ENCODE peak calls at places on chromosomes 1 and 21, in ten cellular contexts. E is transverse colon; Y is CD8-positive, alpha-beta T cell; M is adrenal gland; I is heart right ventricle; K is mammary epithelial cell; G is neural progenitor cell; B is stomach; T is pancreas; D is A549. R is an unnamed sample. For H3K9me3, the result is how much of the 10 kb centered on the place peaks cover.

GRCh38 chr21:45874716-45875415 is 106.7 kb upstream of the COL6A1 start:
- DNase-seq in E (peak), Y (no peak), M (peak), I (no peak), K (no peak), G (peak), B (peak), T (no peak), D (no peak), R (peak)

GRCh38 chr21:41726970-41727783 is 39.7 kb downstream of the RIPK4 start:
- DNase-seq in E (no peak), Y (no peak), M (no peak), I (peak), K (peak), G (no peak), B (peak), T (no peak), D (peak), R (peak)

GRCh38 chr1:43452789-43453441 is 816 bp downstream of the HYI start:
- DNase-seq in E (no peak), Y (no peak), M (no peak), I (no peak), K (no peak), G (peak), B (peak), T (no peak), D (peak), R (peak)

GRCh38 chr1:84259376-84259775 is 42.1 kb upstream of the SAMD13 start:
- DNase-seq in E (no peak), Y (no peak), M (no peak), I (no peak), K (no peak), G (no peak), B (no peak), T (no peak), D (no peak), R (no peak)

GRCh38 chr1:211606914-211607751 is 28.2 kb upstream of the SLC30A1 start:
- DNase-seq in E (peak), Y (no peak), M (peak), I (no peak), K (no peak), G (no peak), B (no peak), T (no peak), D (no peak), R (no peak)

GRCh38 chr21:45154511-45155508 is 80.4 kb downstream of the ADARB1 start:
- DNase-seq in E (no peak), Y (peak), M (no peak), I (no peak), K (peak), G (no peak), B (peak), T (no peak), D (peak), R (peak)

GRCh38 chr1:116347678-116348077 is 25.4 kb upstream of the ATP1A1 start:
- DNase-seq in E (no peak), Y (no peak), M (no peak), I (no peak), K (no peak), G (no peak), B (no peak), T (no peak), D (no peak), R (no peak)

GRCh38 chr1:101996830-101997485 is at the start of gene OLFM3:
- DNase-seq in E (no peak), Y (no peak), M (peak), I (no peak), K (peak), G (peak), B (no peak), T (no peak), D (no peak), R (no peak)

GRCh38 chr1:227915564-227916553 is 31.9 kb downstream of the WNT9A start:
- DNase-seq in E (no peak), Y (no peak), M (no peak), I (no peak), K (peak), G (peak), B (no peak), T (no peak), D (no peak), R (no peak)

GRCh38 chr1:48069662-48070432 is 72.7 kb upstream of the TRABD2B start:
- DNase-seq in E (peak), Y (no peak), M (peak), I (no peak), K (no peak), G (no peak), B (no peak), T (no peak), D (peak), R (peak)

GRCh38 chr1:16375521-16376359 is 8.7 kb downstream of the SZRD1 start:
- DNase-seq in E (no peak), Y (no peak), M (peak), I (no peak), K (no peak), G (no peak), B (no peak), T (no peak), D (no peak), R (peak)

GRCh38 chr1:178223289-178223688 is 129.4 kb downstream of the RASAL2 start:
- DNase-seq in E (no peak), Y (no peak), M (no peak), I (no peak), K (no peak), G (no peak), B (no peak), T (no peak), D (no peak), R (no peak)

GRCh38 chr1:228265167-228265566 is 57.3 kb downstream of the OBSCN start:
- DNase-seq in E (no peak), Y (no peak), M (no peak), I (no peak), K (no peak), G (no peak), B (no peak), T (no peak), D (no peak), R (no peak)

GRCh38 chr1:208189183-208189582 is 55.0 kb downstream of the PLXNA2 start:
- DNase-seq in E (no peak), Y (no peak), M (no peak), I (no peak), K (peak), G (no peak), B (no peak), T (no peak), D (no peak), R (peak)

GRCh38 chr1:230083746-230084407 is 16.8 kb downstream of the GALNT2 start:
- DNase-seq in E (no peak), Y (no peak), M (no peak), I (no peak), K (no peak), G (no peak), B (no peak), T (no peak), D (no peak), R (peak)

GRCh38 chr1:14994148-14994547 is 159.4 kb upstream of the TMEM51 start:
- DNase-seq in E (no peak), Y (no peak), M (no peak), I (no peak), K (no peak), G (no peak), B (no peak), T (no peak), D (no peak), R (no peak)
- H3K27ac ChIP-seq in E (no peak), Y (no peak), M (peak), I (no peak), K (no peak), G (no peak), B (no peak), T (no peak), D (no peak), R (no peak)

GRCh38 chr1:247156787-247157232 is 15.0 kb downstream of the ZNF124 start:
- DNase-seq in E (no peak), Y (no peak), M (no peak), I (no peak), K (no peak), G (no peak), B (no peak), T (no peak), D (peak), R (peak)
- H3K4me3 ChIP-seq in E (no peak), Y (peak), M (no peak), I (no peak), K (no peak), G (no peak), B (no peak), T (no peak), D (no peak), R (no peak)

GRCh38 chr1:2951856-2952255 is 69.4 kb upstream of the ACTRT2 start:
- DNase-seq in E (no peak), Y (no peak), M (peak), I (no peak), K (no peak), G (no peak), B (no peak), T (no peak), D (no peak), R (no peak)

GRCh38 chr1:2948751-2949680 is 72.3 kb upstream of the ACTRT2 start:
- DNase-seq in E (no peak), Y (no peak), M (no peak), I (no peak), K (no peak), G (no peak), B (no peak), T (no peak), D (no peak), R (no peak)

GRCh38 chr1:2948001-2948750 is 73.1 kb upstream of the ACTRT2 start:
- DNase-seq in E (no peak), Y (no peak), M (peak), I (no peak), K (no peak), G (no peak), B (no peak), T (no peak), D (no peak), R (no peak)

GRCh38 chr1:2950926-2951305 is 70.4 kb upstream of the ACTRT2 start:
- DNase-seq in E (no peak), Y (no peak), M (no peak), I (no peak), K (no peak), G (no peak), B (no peak), T (no peak), D (no peak), R (no peak)

GRCh38 chr1:2949966-2950925 is 71.0 kb upstream of the ACTRT2 start:
- DNase-seq in E (no peak), Y (no peak), M (no peak), I (no peak), K (no peak), G (no peak), B (no peak), T (no peak), D (no peak), R (no peak)
- H3K9me3 ChIP-seq in E (under half), Y (under half), M (under half), I (under half), K (under half), G (under half), B (under half), T (under half), D (under half), R (under half)

DNA sequence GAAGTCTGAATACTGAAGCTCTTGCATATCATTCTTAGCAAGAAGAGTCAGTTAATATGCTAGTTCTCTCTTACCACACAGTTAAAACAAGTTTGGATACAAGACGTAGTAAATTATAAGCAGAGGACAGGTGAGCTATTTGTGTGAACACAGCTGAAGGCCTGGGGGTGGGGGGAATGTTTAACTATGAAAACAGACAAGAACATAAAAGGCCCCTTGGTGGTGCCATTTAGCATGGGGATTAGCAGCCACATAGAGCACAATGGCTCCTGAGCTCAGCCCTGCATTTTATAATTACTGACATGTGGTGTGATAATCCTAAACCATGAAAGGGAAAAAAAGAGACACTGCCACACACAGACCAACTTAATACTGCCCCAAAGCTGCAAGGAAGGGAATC is 94.8 kb downstream of the TGFBR3 start:
- DNase-seq in E (no peak), Y (no peak), M (no peak), I (no peak), K (no peak), G (peak), B (no peak), T (peak), D (no peak), R (no peak)
- H3K27ac ChIP-seq in E (peak), Y (no peak), M (peak), I (no peak), K (no peak), G (peak), B (no peak), T (no peak), D (no peak), R (no peak)

GRCh38 chr21:43590220-43590619 is 69.1 kb downstream of the HSF2BP start:
- DNase-seq in E (no peak), Y (no peak), M (no peak), I (no peak), K (peak), G (no peak), B (no peak), T (no peak), D (peak), R (peak)
- H3K4me3 ChIP-seq in E (no peak), Y (no peak), M (no peak), I (no peak), K (no peak), G (no peak), B (no peak), T (no peak), D (no peak), R (no peak)

DNA sequence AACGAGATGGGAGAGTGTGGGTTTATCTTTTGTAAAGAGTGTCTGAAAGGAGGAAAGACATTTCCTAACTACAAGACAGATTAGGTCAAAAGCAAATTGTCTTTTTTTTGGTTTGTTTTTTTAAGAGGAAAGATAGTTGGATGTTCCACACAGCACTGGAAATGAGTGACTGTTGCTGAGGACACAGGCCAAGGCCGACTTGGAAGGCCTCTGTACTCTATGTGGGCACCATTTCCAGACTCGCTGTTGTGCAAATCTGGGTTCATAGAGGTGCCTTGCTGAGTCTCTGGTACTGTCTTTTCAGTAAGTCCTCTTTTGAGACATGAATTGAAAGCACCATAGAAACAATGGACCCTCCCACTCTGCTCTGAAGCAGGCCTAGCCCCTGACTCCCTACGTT is 100.6 kb downstream of the GABPA start:
- DNase-seq in E (no peak), Y (no peak), M (peak), I (no peak), K (no peak), G (peak), B (no peak), T (no peak), D (no peak), R (no peak)
- H3K9me3 ChIP-seq in E (under half), Y (under half), M (under half), I (under half), K (under half), G (under half), B (under half), T (under half), D (under half), R (under half)

GRCh38 chr1:42223036-42223435 is 58.5 kb upstream of the GUCA2A start:
- DNase-seq in E (no peak), Y (no peak), M (no peak), I (no peak), K (no peak), G (no peak), B (no peak), T (no peak), D (no peak), R (no peak)

GRCh38 chr1:42219627-42220026 is 55.1 kb upstream of the GUCA2A start:
- DNase-seq in E (no peak), Y (no peak), M (no peak), I (no peak), K (no peak), G (no peak), B (no peak), T (no peak), D (no peak), R (no peak)

GRCh38 chr1:42221952-42222606 is 57.5 kb upstream of the GUCA2A start:
- DNase-seq in E (no peak), Y (no peak), M (no peak), I (no peak), K (peak), G (no peak), B (no peak), T (no peak), D (peak), R (peak)
- H3K27ac ChIP-seq in E (no peak), Y (no peak), M (no peak), I (no peak), K (no peak), G (no peak), B (no peak), T (no peak), D (no peak), R (no peak)

DNA sequence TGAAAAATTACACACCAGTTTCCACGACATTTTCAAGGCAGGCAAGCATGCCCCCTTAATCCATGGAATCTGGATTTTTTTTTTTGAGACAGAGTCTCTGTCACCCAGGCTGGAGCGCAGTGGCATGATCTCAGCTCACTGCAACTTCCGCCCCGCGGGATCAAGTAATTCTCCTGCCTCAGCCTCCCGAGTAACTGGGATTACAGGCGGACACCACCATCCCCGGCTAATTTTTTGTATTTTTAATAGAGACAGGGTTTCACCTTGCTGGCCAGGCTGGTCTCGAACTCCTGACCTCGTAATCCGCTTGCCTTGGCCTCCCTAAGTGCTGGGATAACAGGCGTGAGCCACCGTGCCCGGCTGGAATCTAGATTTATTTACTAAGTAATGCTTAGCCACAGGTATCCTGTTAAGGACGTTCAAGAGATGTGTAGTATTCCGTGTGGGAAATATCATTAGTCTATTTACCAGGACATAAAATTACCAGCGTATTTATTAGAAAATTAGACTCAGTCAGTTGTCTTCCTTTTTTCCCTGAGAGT is 2.5 kb downstream of the IFI44 start:
- DNase-seq in E (no peak), Y (no peak), M (no peak), I (no peak), K (no peak), G (no peak), B (no peak), T (no peak), D (no peak), R (no peak)
- H3K4me3 ChIP-seq in E (no peak), Y (peak), M (peak), I (peak), K (no peak), G (no peak), B (peak), T (no peak), D (no peak), R (no peak)

GRCh38 chr1:246527402-246528088 is 20.5 kb upstream of the SMYD3 start:
- DNase-seq in E (no peak), Y (no peak), M (no peak), I (no peak), K (no peak), G (no peak), B (no peak), T (no peak), D (no peak), R (no peak)

GRCh38 chr1:246526380-246526779 is 19.3 kb upstream of the SMYD3 start:
- DNase-seq in E (no peak), Y (no peak), M (no peak), I (no peak), K (no peak), G (no peak), B (no peak), T (no peak), D (no peak), R (no peak)

GRCh38 chr1:246526915-246527314 is 19.8 kb upstream of the SMYD3 start:
- DNase-seq in E (no peak), Y (no peak), M (no peak), I (no peak), K (no peak), G (no peak), B (no peak), T (no peak), D (no peak), R (no peak)

GRCh38 chr1:246530482-246530881 is 23.4 kb upstream of the SMYD3 start:
- DNase-seq in E (no peak), Y (no peak), M (no peak), I (no peak), K (no peak), G (no peak), B (no peak), T (no peak), D (no peak), R (peak)

DNA sequence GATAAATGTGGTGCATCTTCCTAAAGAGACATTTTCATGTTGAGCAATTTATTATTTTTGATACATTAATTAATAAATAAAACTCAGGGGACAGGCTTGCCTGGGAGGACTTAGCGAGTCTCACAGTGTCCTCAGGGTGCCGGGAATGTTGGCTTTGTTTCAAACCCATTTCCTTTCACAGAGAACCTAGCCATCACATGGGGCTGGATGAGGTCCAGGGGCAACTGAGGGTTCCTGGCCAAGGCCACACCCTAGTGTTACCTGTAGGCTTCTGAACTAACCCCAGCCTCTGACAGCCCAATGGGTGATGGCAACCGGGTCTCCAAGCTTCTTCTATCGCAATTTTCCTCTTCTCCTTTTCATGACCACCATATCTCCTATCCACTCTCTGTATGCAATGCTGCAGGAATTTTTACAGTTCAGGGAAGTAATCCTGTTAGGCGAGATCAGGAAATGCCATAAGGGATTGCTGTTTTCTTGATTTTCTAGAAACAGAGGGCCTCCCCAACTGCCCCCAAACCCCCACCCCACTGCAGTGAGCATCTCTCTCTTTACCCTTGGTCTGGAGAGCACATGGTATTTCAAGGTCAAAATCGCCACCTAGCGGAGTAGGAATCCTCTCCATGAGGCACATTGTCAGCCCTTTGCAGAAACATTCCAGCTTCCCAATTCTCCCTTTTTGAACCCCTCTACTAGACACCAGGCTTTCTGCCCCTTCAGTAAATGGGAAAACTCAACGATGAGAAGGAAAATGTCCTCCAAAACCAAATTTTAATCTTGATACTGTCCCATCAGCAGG is 22.1 kb upstream of the SMYD3 start:
- DNase-seq in E (no peak), Y (no peak), M (no peak), I (no peak), K (peak), G (no peak), B (no peak), T (no peak), D (no peak), R (peak)
- H3K9me3 ChIP-seq in E (under half), Y (under half), M (under half), I (under half), K (under half), G (under half), B (under half), T (under half), D (under half), R (under half)